ENCODE peak calls at places on chromosomes 11 and 22, in seven cellular contexts. W is progenitor cell of endocrine pancreas; D is NCI-H774; M is RPMI7951; X is HT1080; Y is stimulated activated CD8-positive, alpha-beta memory T cell treated with anti-CD3 and anti-CD28 coated beads, Interleukin-2, amount 100 ng/mL, for 1 hour; J is CD4-positive, CD25-positive, alpha-beta regulatory T cell. V is an unnamed sample.

GRCh38 chr11:3346587-3346986 is 32.4 kb downstream of the ZNF195 start:
- DNase-seq in W (no peak), Y (no peak), J (no peak), M (no peak), X (no peak), D (no peak), V (no peak)

GRCh38 chr11:134158023-134158422 is 65.7 kb downstream of the NCAPD3 start:
- DNase-seq in X (no peak), J (no peak), Y (no peak), M (no peak), W (no peak), D (no peak), V (no peak)

GRCh38 chr11:1298695-1299492 is 10.5 kb downstream of the TOLLIP start:
- DNase-seq in D (no peak), J (no peak), Y (no peak), W (no peak), X (no peak), M (no peak), V (peak)

GRCh38 chr11:31974737-31975136 is 116.1 kb upstream of the RCN1 start:
- DNase-seq in J (no peak), Y (no peak), X (peak), D (no peak), M (peak), W (no peak), V (no peak)

GRCh38 chr22:20573830-20574615 is 66.6 kb downstream of the MED15 start:
- DNase-seq in X (no peak), M (no peak), Y (no peak), J (no peak), W (no peak), D (no peak), V (peak)

GRCh38 chr22:49582671-49583070 is 245.0 kb downstream of the BRD1 start:
- DNase-seq in J (no peak), Y (no peak), D (no peak), W (no peak), X (no peak), M (no peak), V (no peak)

GRCh38 chr22:49423125-49423650 is 404.5 kb downstream of the BRD1 start:
- DNase-seq in X (no peak), J (no peak), Y (no peak), D (no peak), M (no peak), W (no peak), V (no peak)

GRCh38 chr11:117185739-117186430 is 7.3 kb downstream of the SIDT2 start:
- DNase-seq in M (no peak), X (no peak), W (no peak), Y (no peak), D (no peak), J (no peak), V (peak)

GRCh38 chr22:19422440-19423301 is 8.9 kb downstream of the HIRA start:
- DNase-seq in Y (no peak), M (peak), J (no peak), X (no peak), W (no peak), D (no peak), V (no peak)

GRCh38 chr11:87819141-87819540 is 356.1 kb downstream of the RAB38 start:
- DNase-seq in Y (no peak), D (no peak), J (no peak), X (peak), M (no peak), W (no peak), V (no peak)

GRCh38 chr11:94762208-94762607 is 5.9 kb upstream of the AMOTL1 start:
- DNase-seq in X (peak), M (peak), J (peak), D (no peak), W (no peak), Y (no peak), V (no peak)

GRCh38 chr11:117183724-117184349 is 5.3 kb downstream of the SIDT2 start:
- DNase-seq in J (no peak), Y (no peak), X (no peak), W (no peak), M (no peak), D (no peak), V (no peak)

GRCh38 chr11:76236092-76237026 is 30.1 kb upstream of the WNT11 start:
- DNase-seq in J (peak), W (peak), X (peak), Y (no peak), D (peak), M (peak), V (peak)

GRCh38 chr22:40855104-40855959 is 1.1 kb downstream of the ST13 start:
- DNase-seq in J (no peak), X (peak), Y (no peak), M (peak), D (no peak), W (no peak), V (no peak)

GRCh38 chr11:47398551-47398950 is 9.8 kb upstream of the SLC39A13 start:
- DNase-seq in Y (no peak), D (no peak), W (no peak), J (no peak), X (no peak), M (no peak), V (no peak)

GRCh38 chr11:126645206-126645605 is 289.7 kb downstream of the ST3GAL4 start:
- DNase-seq in W (no peak), D (no peak), J (no peak), X (no peak), Y (no peak), M (peak), V (no peak)

V was measured in left ventricle myocardium inferior.